ENCODE peak calls at places on chromosome 2, in seven cellular contexts. One of them, this sample, is unnamed.

GRCh38 chr2:193824474-193824873 is 1629.7 kb upstream of the TMEFF2 start:
- DNase-seq in MV-4-11: no peak
- DNase-seq in brain microvascular endothelial cell: peak; percentile 40
- DNase-seq in NCI-H1105: no peak
- DNase-seq in renal cortical epithelial cell: peak; percentile 33
- DNase-seq in lung: no peak
- DNase-seq in NCI-H510A treated with DMSO at 0.1 percent for 48 hours: no peak
- DNase-seq in this sample: no peak

GRCh38 chr2:157559061-157559460 is 69.6 kb downstream of the ACVR1C start:
- DNase-seq in MV-4-11: no peak
- DNase-seq in brain microvascular endothelial cell: no peak
- DNase-seq in NCI-H1105: no peak
- DNase-seq in renal cortical epithelial cell: peak; percentile 11
- DNase-seq in lung: no peak
- DNase-seq in NCI-H510A treated with DMSO at 0.1 percent for 48 hours: no peak
- DNase-seq in this sample: no peak

GRCh38 chr2:44746856-44747612 is 194.5 kb upstream of the SIX3 start:
- DNase-seq in MV-4-11: no peak
- DNase-seq in brain microvascular endothelial cell: no peak
- DNase-seq in NCI-H1105: no peak
- DNase-seq in renal cortical epithelial cell: peak; percentile 34
- DNase-seq in lung: no peak
- DNase-seq in NCI-H510A treated with DMSO at 0.1 percent for 48 hours: no peak
- DNase-seq in this sample: no peak

GRCh38 chr2:127176371-127177311 is 43.5 kb downstream of the CYP27C1 start:
- DNase-seq in MV-4-11: peak; percentile 98
- DNase-seq in brain microvascular endothelial cell: no peak
- DNase-seq in NCI-H1105: no peak
- DNase-seq in renal cortical epithelial cell: peak; percentile 51
- DNase-seq in lung: no peak
- DNase-seq in NCI-H510A treated with DMSO at 0.1 percent for 48 hours: peak; percentile 48
- DNase-seq in this sample: no peak

GRCh38 chr2:107687087-107687486 is 139.6 kb upstream of the RGPD4 start:
- DNase-seq in MV-4-11: no peak
- DNase-seq in brain microvascular endothelial cell: no peak
- DNase-seq in NCI-H1105: peak; percentile 29
- DNase-seq in renal cortical epithelial cell: peak; percentile 37
- DNase-seq in lung: no peak
- DNase-seq in NCI-H510A treated with DMSO at 0.1 percent for 48 hours: no peak
- DNase-seq in this sample: no peak

GRCh38 chr2:102707796-102708713 is 53.8 kb upstream of the TMEM182 start:
- DNase-seq in MV-4-11: no peak
- DNase-seq in brain microvascular endothelial cell: no peak
- DNase-seq in NCI-H1105: no peak
- DNase-seq in renal cortical epithelial cell: no peak
- DNase-seq in lung: no peak
- DNase-seq in NCI-H510A treated with DMSO at 0.1 percent for 48 hours: no peak
- DNase-seq in this sample: no peak

GRCh38 chr2:160355080-160355479 is 138.5 kb downstream of the RBMS1 start:
- DNase-seq in MV-4-11: no peak
- DNase-seq in brain microvascular endothelial cell: no peak
- DNase-seq in NCI-H1105: no peak
- DNase-seq in renal cortical epithelial cell: no peak
- DNase-seq in lung: no peak
- DNase-seq in NCI-H510A treated with DMSO at 0.1 percent for 48 hours: peak; percentile 50
- DNase-seq in this sample: no peak

GRCh38 chr2:196335238-196335637 is 163.9 kb upstream of the STK17B start:
- DNase-seq in MV-4-11: no peak
- DNase-seq in brain microvascular endothelial cell: peak; percentile 82
- DNase-seq in NCI-H1105: no peak
- DNase-seq in renal cortical epithelial cell: no peak
- DNase-seq in lung: no peak
- DNase-seq in NCI-H510A treated with DMSO at 0.1 percent for 48 hours: no peak
- DNase-seq in this sample: peak; percentile 53

GRCh38 chr2:230784840-230785239 is 72.2 kb downstream of the CAB39 start:
- DNase-seq in MV-4-11: peak; percentile 24
- DNase-seq in brain microvascular endothelial cell: no peak
- DNase-seq in NCI-H1105: no peak
- DNase-seq in renal cortical epithelial cell: peak; percentile 32
- DNase-seq in lung: no peak
- DNase-seq in NCI-H510A treated with DMSO at 0.1 percent for 48 hours: no peak
- DNase-seq in this sample: no peak

GRCh38 chr2:67854798-67855197 is 208.0 kb downstream of the C1D start:
- DNase-seq in MV-4-11: no peak
- DNase-seq in brain microvascular endothelial cell: no peak
- DNase-seq in NCI-H1105: no peak
- DNase-seq in renal cortical epithelial cell: no peak
- DNase-seq in lung: no peak
- DNase-seq in NCI-H510A treated with DMSO at 0.1 percent for 48 hours: no peak
- DNase-seq in this sample: no peak

GRCh38 chr2:156679820-156680219 is 243.6 kb downstream of the GPD2 start:
- DNase-seq in MV-4-11: no peak
- DNase-seq in brain microvascular endothelial cell: no peak
- DNase-seq in NCI-H1105: no peak
- DNase-seq in renal cortical epithelial cell: no peak
- DNase-seq in lung: no peak
- DNase-seq in NCI-H510A treated with DMSO at 0.1 percent for 48 hours: no peak
- DNase-seq in this sample: no peak

GRCh38 chr2:44139741-44140140 is 28.9 kb upstream of the PPM1B start:
- DNase-seq in MV-4-11: no peak
- DNase-seq in brain microvascular endothelial cell: no peak
- DNase-seq in NCI-H1105: no peak
- DNase-seq in renal cortical epithelial cell: no peak
- DNase-seq in lung: no peak
- DNase-seq in NCI-H510A treated with DMSO at 0.1 percent for 48 hours: no peak
- DNase-seq in this sample: no peak

GRCh38 chr2:239570971-239571520 is 170.2 kb upstream of the HDAC4 start:
- DNase-seq in MV-4-11: no peak
- DNase-seq in brain microvascular endothelial cell: no peak
- DNase-seq in NCI-H1105: no peak
- DNase-seq in renal cortical epithelial cell: no peak
- DNase-seq in lung: no peak
- DNase-seq in NCI-H510A treated with DMSO at 0.1 percent for 48 hours: no peak
- DNase-seq in this sample: no peak

GRCh38 chr2:74572178-74572925 is 17.8 kb downstream of the DOK1 start:
- DNase-seq in MV-4-11: no peak
- DNase-seq in brain microvascular endothelial cell: no peak
- DNase-seq in NCI-H1105: no peak
- DNase-seq in renal cortical epithelial cell: peak; percentile 31
- DNase-seq in lung: no peak
- DNase-seq in NCI-H510A treated with DMSO at 0.1 percent for 48 hours: no peak
- DNase-seq in this sample: no peak

GRCh38 chr2:69770193-69770702 is 28.3 kb downstream of the ANXA4 start:
- DNase-seq in MV-4-11: peak; percentile 79
- DNase-seq in brain microvascular endothelial cell: peak; percentile 78
- DNase-seq in NCI-H1105: no peak
- DNase-seq in renal cortical epithelial cell: peak; percentile 95
- DNase-seq in lung: no peak
- DNase-seq in NCI-H510A treated with DMSO at 0.1 percent for 48 hours: no peak
- DNase-seq in this sample: peak; percentile 80